ENCODE peak calls at places on chromosomes 1 and 21, in six cellular contexts. O is effector memory CD4-positive, alpha-beta T cell; F is heart right ventricle; Y is brain microvascular endothelial cell; H is IMR-90; M is transverse colon. C is an unnamed sample. For H3K36me3, the result is how much of the 10 kb centered on the place peaks cover.

GRCh38 chr1:191206808-191207207 is 729.1 kb upstream of the BRINP3 start:
- DNase-seq in O (no peak), F (no peak), Y (no peak), M (no peak), H (peak), C (no peak)

GRCh38 chr21:36236052-36236730 is 79.6 kb downstream of the DOP1B start:
- DNase-seq in H (no peak), M (no peak), O (no peak), F (no peak), Y (no peak), C (no peak)

GRCh38 chr1:203128691-203129500 is 1.4 kb downstream of the ADORA1 start:
- DNase-seq in O (no peak), F (no peak), H (no peak), Y (no peak), M (peak), C (peak)

GRCh38 chr1:54927475-54928240 is 40.7 kb upstream of the DHCR24 start:
- DNase-seq in M (no peak), Y (peak), O (no peak), F (no peak), H (peak), C (no peak)

GRCh38 chr1:7378346-7379130 is 392.6 kb upstream of the VAMP3 start:
- DNase-seq in H (no peak), Y (no peak), M (no peak), F (no peak), O (no peak), C (no peak)

GRCh38 chr21:44836349-44836665 is 18.4 kb upstream of the SUMO3 start:
- DNase-seq in M (no peak), Y (no peak), H (no peak), F (no peak), O (no peak), C (no peak)

GRCh38 chr1:86915737-86916235 is 1.4 kb downstream of the HS2ST1 start:
- DNase-seq in F (no peak), M (no peak), H (no peak), O (no peak), Y (no peak), C (no peak)

GRCh38 chr1:231683439-231684165 is 57.0 kb downstream of the DISC1 start:
- DNase-seq in Y (peak), O (no peak), M (no peak), H (no peak), F (no peak), C (no peak)

GRCh38 chr1:244246334-244246733 is 195.3 kb downstream of the ZBTB18 start:
- DNase-seq in H (no peak), M (no peak), F (no peak), Y (no peak), O (no peak), C (no peak)

GRCh38 chr1:151705739-151706463 is 10.7 kb downstream of the CELF3 start:
- DNase-seq in Y (no peak), M (peak), O (no peak), H (peak), F (no peak), C (no peak)

GRCh38 chr1:94602802-94603625 is 61.5 kb upstream of the F3 start:
- DNase-seq in M (no peak), Y (no peak), O (no peak), H (peak), F (no peak), C (no peak)

GRCh38 chr1:17199267-17200044 is 5.5 kb upstream of the PADI1 start:
- DNase-seq in M (no peak), O (no peak), H (peak), F (no peak), Y (no peak), C (peak)

GRCh38 chr1:98053471-98054366 is 132.9 kb upstream of the DPYD start:
- DNase-seq in F (peak), O (peak), Y (peak), H (peak), M (peak), C (peak)

GRCh38 chr1:100714599-100714998 is 4.9 kb upstream of the VCAM1 start:
- DNase-seq in Y (no peak), O (no peak), M (no peak), F (no peak), H (no peak), C (no peak)

GRCh38 chr1:9910080-9910424 is at the start of gene CTNNBIP1:
- DNase-seq in H (no peak), O (no peak), M (no peak), Y (no peak), F (no peak), C (no peak)

GRCh38 chr1:14925336-14926136 is 228.0 kb upstream of the TMEM51 start:
- DNase-seq in F (no peak), M (no peak), O (no peak), H (no peak), Y (no peak), C (no peak)
- H3K4me3 ChIP-seq in F (peak), M (peak), O (no peak), H (peak), Y (peak), C (peak)

DNA sequence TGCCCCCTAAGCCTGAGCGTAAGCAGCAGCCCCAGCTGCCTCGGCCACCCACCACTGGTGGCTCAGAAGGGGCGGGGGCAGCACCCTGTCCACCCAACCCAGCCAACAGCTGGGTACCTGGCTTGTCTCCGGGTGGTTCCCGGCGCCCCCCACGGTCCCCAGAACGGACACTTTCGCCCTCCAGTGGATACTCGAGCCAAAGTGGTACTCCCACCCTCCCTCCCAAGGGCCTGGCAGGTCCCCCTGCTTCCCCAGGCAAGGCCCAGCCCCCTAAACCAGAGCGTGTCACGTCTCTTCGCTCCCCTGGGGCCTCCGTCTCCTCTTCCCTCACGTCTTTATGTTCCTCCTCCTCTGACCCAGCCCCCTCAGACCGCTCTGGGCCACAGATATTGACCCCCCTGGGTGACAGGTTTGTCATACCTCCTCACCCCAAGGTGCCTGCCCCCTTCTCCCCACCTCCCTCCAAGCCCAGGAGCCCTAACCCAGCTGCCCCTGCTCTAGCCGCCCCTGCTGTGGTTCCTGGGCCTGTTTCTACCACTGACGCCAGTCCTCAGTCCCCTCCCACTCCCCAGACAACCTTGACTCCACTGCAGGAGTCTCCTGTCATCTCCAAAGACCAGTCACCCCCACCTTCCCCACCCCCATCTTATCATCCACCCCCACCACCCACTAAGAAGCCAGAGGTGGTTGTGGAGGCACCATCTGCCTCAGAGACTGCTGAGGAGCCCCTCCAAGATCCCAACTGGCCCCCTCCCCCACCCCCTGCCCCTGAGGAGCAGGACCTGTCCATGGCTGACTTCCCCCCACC is 46.2 kb downstream of the YARS1 start:
- DNase-seq in H (no peak), M (no peak), O (no peak), F (no peak), Y (no peak), C (peak)
- H3K36me3 ChIP-seq in H (under half), M (under half), O (under half), F (under half), Y (under half), C (under half)

DNA sequence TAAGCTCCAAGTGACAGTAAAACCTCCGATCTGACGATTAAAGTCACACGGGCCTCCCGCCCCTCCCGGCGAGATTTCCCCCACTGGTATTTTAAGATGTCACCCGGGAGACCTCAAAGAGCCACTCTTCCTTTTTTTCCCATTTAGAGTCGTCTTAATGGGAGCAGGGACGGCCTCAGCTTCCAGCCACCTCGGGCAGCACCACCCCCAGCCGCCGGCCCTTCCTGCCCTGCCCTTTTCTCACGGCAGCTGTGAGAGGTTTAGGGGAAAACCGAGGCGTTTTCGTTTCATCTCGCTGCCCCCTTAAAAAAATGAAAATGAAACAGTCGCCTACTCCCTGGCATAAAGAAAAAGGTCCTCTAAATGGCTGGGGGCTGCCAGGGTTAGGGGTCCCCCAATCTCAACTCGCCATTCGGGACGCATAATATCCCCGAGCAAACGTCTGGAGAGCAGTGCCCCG is 1.4 kb downstream of the RUNX3 start:
- DNase-seq in M (peak), F (no peak), O (no peak), Y (no peak), H (no peak), C (no peak)
- H3K4me3 ChIP-seq in M (peak), F (peak), O (peak), Y (peak), H (peak), C (peak)

GRCh38 chr1:173865468-173866164 is 2.2 kb downstream of the GAS5 start:
- DNase-seq in H (no peak), O (no peak), M (no peak), Y (no peak), F (no peak), C (no peak)
- H3K36me3 ChIP-seq in H (under half), O (under half), M (under half), Y (half or more), F (under half), C (half or more)

DNA sequence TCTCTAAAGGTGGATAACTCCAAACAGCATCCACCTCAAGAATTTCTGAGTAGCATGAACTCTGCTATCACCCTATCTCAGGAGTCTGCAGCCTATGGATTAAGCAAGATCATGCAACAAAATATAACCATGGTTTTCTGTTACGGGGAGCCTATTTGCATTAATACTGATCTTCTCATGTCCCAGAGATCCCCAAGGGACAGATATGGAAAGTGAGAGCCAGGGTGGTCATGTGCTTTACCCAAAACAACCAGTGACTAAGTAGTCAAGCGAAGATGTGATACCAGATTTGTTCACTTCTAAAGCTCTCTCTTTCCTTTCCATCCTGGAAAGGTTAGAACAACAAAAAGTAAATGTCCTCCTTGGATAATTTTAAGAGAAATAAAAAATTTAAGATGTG is 125.1 kb downstream of the PRRX1 start:
- DNase-seq in H (no peak), M (no peak), Y (no peak), F (no peak), O (no peak), C (no peak)
- H3K4me3 ChIP-seq in H (no peak), M (no peak), Y (no peak), F (no peak), O (no peak), C (no peak)